ENCODE peak calls at places on chromosomes 7 and 10, in five cellular contexts. L, V, C, A and S are unnamed samples.

GRCh38 chr7:42883950-42884349 is 27.9 kb downstream of the C7orf25 start:
- DNase-seq in L (no peak), V (no peak), C (peak), A (peak), S (peak)

GRCh38 chr10:43983856-43984271 is 335.2 kb upstream of the ZNF32 start:
- DNase-seq in L (no peak), V (no peak), C (no peak), A (no peak), S (no peak)

GRCh38 chr10:43202224-43202656 is 64.0 kb downstream of the CSGALNACT2 start:
- DNase-seq in L (no peak), V (no peak), C (no peak), A (peak), S (peak)

GRCh38 chr7:77839919-77840318 is 41.3 kb downstream of the PHTF2 start:
- DNase-seq in L (no peak), V (no peak), C (no peak), A (no peak), S (no peak)

GRCh38 chr10:17781856-17782255 is 27.3 kb upstream of the MRC1 start:
- DNase-seq in L (no peak), V (no peak), C (no peak), A (no peak), S (no peak)

GRCh38 chr10:27390681-27391080 is 113.4 kb upstream of the RAB18 start:
- DNase-seq in L (no peak), V (no peak), C (no peak), A (peak), S (peak)

GRCh38 chr7:96674565-96674964 is 35.1 kb downstream of the SEM1 start:
- DNase-seq in L (no peak), V (no peak), C (no peak), A (no peak), S (peak)

GRCh38 chr7:3670898-3671297 is 369.8 kb downstream of the SDK1 start:
- DNase-seq in L (no peak), V (no peak), C (no peak), A (no peak), S (no peak)

GRCh38 chr10:124576526-124577420 is 115.2 kb downstream of the LHPP start:
- DNase-seq in L (no peak), V (no peak), C (no peak), A (no peak), S (no peak)

GRCh38 chr7:132309102-132309805 is 267.0 kb downstream of the PLXNA4 start:
- DNase-seq in L (no peak), V (no peak), C (no peak), A (no peak), S (no peak)

GRCh38 chr7:128859232-128860157 is 3.2 kb upstream of the ATP6V1F start:
- DNase-seq in L (no peak), V (no peak), C (no peak), A (no peak), S (no peak)

GRCh38 chr7:151676759-151677158 is 157.1 kb upstream of the RHEB start:
- DNase-seq in L (no peak), V (no peak), C (no peak), A (no peak), S (no peak)

GRCh38 chr7:125555921-125556320 is 626.3 kb upstream of the POT1 start:
- DNase-seq in L (no peak), V (no peak), C (no peak), A (no peak), S (no peak)

GRCh38 chr10:124886195-124886594 is 55.7 kb upstream of the ZRANB1 start:
- DNase-seq in L (no peak), V (no peak), C (no peak), A (no peak), S (no peak)

GRCh38 chr7:99525713-99526440 is 21.4 kb downstream of the ZKSCAN5 start:
- DNase-seq in L (no peak), V (no peak), C (no peak), A (no peak), S (peak)

GRCh38 chr10:100359030-100359432 is 12.0 kb downstream of the SCD start:
- DNase-seq in L (no peak), V (no peak), C (no peak), A (no peak), S (no peak)

GRCh38 chr7:9231683-9232082 is 798.3 kb downstream of the NXPH1 start:
- DNase-seq in L (no peak), V (no peak), C (no peak), A (no peak), S (no peak)

GRCh38 chr7:21771906-21772610 is 173.6 kb downstream of the CDCA7L start:
- DNase-seq in L (no peak), V (no peak), C (no peak), A (no peak), S (no peak)

GRCh38 chr7:115008465-115009114 is 86.7 kb downstream of the MDFIC start:
- DNase-seq in L (no peak), V (no peak), C (no peak), A (peak), S (peak)

GRCh38 chr10:50593523-50593922 is 30.2 kb downstream of the SGMS1 start:
- DNase-seq in L (no peak), V (no peak), C (no peak), A (peak), S (peak)

GRCh38 chr7:47441796-47442744 is 139.8 kb downstream of the TNS3 start:
- DNase-seq in L (no peak), V (no peak), C (no peak), A (no peak), S (peak)

GRCh38 chr10:43324847-43325246 is 46.6 kb upstream of the FXYD4 start:
- DNase-seq in L (no peak), V (no peak), C (no peak), A (no peak), S (no peak)

GRCh38 chr7:46539892-46540483 is 618.9 kb upstream of the IGFBP3 start:
- DNase-seq in L (no peak), V (no peak), C (no peak), A (no peak), S (no peak)

GRCh38 chr10:119031496-119032059 is 2.1 kb downstream of the NANOS1 start:
- DNase-seq in L (no peak), V (no peak), C (no peak), A (peak), S (no peak)

GRCh38 chr7:28516390-28517145 is 104.2 kb downstream of the CREB5 start:
- DNase-seq in L (no peak), V (no peak), C (no peak), A (no peak), S (no peak)

GRCh38 chr10:88781206-88781605 is 21.3 kb upstream of the LIPM start:
- DNase-seq in L (no peak), V (no peak), C (no peak), A (no peak), S (no peak)

GRCh38 chr7:25771491-25771890 is 380.5 kb upstream of the NFE2L3 start:
- DNase-seq in L (no peak), V (no peak), C (no peak), A (no peak), S (no peak)

GRCh38 chr7:130430841-130431713 is 9.7 kb downstream of the CEP41 start:
- DNase-seq in L (no peak), V (no peak), C (peak), A (peak), S (peak)

GRCh38 chr10:5168897-5169296 is 16.1 kb downstream of the AKR1C8 start:
- DNase-seq in L (no peak), V (no peak), C (no peak), A (no peak), S (no peak)

GRCh38 chr7:101594790-101595189 is 34.3 kb downstream of the MYL10 start:
- DNase-seq in L (no peak), V (no peak), C (no peak), A (no peak), S (no peak)

GRCh38 chr10:74825371-74826141 is 844 bp upstream of the KAT6B start:
- DNase-seq in L (peak), V (no peak), C (peak), A (peak), S (peak)

GRCh38 chr10:118958984-118959916 is 70.3 kb upstream of the NANOS1 start:
- DNase-seq in L (no peak), V (no peak), C (no peak), A (peak), S (peak)

GRCh38 chr7:21054427-21055133 is 267.9 kb upstream of the SP8 start:
- DNase-seq in L (no peak), V (no peak), C (no peak), A (no peak), S (no peak)

GRCh38 chr7:855686-856369 is 20.5 kb upstream of the GET4 start:
- DNase-seq in L (no peak), V (no peak), C (no peak), A (no peak), S (no peak)

GRCh38 chr7:100152937-100153666 is 4.4 kb downstream of the LAMTOR4 start:
- DNase-seq in L (no peak), V (no peak), C (no peak), A (no peak), S (no peak)

GRCh38 chr7:26910221-26910620 is 45.8 kb upstream of the SKAP2 start:
- DNase-seq in L (no peak), V (no peak), C (no peak), A (peak), S (peak)

GRCh38 chr10:84296071-84296981 is 32.1 kb upstream of the CCSER2 start:
- DNase-seq in L (no peak), V (no peak), C (no peak), A (peak), S (peak)

GRCh38 chr10:7335977-7336376 is 74.9 kb downstream of the SFMBT2 start:
- DNase-seq in L (no peak), V (no peak), C (no peak), A (no peak), S (no peak)

GRCh38 chr10:21174670-21175495 is 277.8 kb upstream of the NEBL start:
- DNase-seq in L (no peak), V (no peak), C (no peak), A (no peak), S (no peak)

GRCh38 chr10:97412891-97413304 is 11.8 kb upstream of the RRP12 start:
- DNase-seq in L (no peak), V (no peak), C (no peak), A (no peak), S (peak)